ENCODE peak calls at places on chromosome 14, in six cellular contexts. S is RWPE1, U is suprapubic skin, Z is upper lobe of right lung, C is neural progenitor cell, F is A549. H is an unnamed sample.

GRCh38 chr14:61470261-61470953 is 149.0 kb downstream of the PRKCH start:
- DNase-seq in S (peak), U (no peak), Z (no peak), C (peak), F (no peak), H (no peak)

GRCh38 chr14:61573748-61574513 is 121.4 kb upstream of the HIF1A start:
- DNase-seq in S (peak), U (no peak), Z (no peak), C (no peak), F (no peak), H (no peak)

GRCh38 chr14:88228519-88229236 is 94.4 kb downstream of the KCNK10 start:
- DNase-seq in S (peak), U (no peak), Z (no peak), C (no peak), F (no peak), H (no peak)

GRCh38 chr14:101780390-101780789 is 18.9 kb downstream of the PPP2R5C start:
- DNase-seq in S (no peak), U (no peak), Z (peak), C (no peak), F (no peak), H (no peak)

GRCh38 chr14:61267336-61267735 is 13.8 kb downstream of the TMEM30B start:
- DNase-seq in S (no peak), U (no peak), Z (no peak), C (no peak), F (no peak), H (no peak)

GRCh38 chr14:46580941-46581671 is 70.5 kb downstream of the RPL10L start:
- DNase-seq in S (no peak), U (no peak), Z (no peak), C (peak), F (no peak), H (no peak)

GRCh38 chr14:92655372-92655771 is 93.1 kb downstream of the LGMN start:
- DNase-seq in S (no peak), U (no peak), Z (no peak), C (no peak), F (no peak), H (no peak)

GRCh38 chr14:91892918-91893527 is 25.7 kb upstream of the TC2N start:
- DNase-seq in S (peak), U (no peak), Z (no peak), C (peak), F (peak), H (no peak)

GRCh38 chr14:61380984-61381383 is 59.6 kb downstream of the PRKCH start:
- DNase-seq in S (peak), U (no peak), Z (no peak), C (no peak), F (no peak), H (no peak)

GRCh38 chr14:52801014-52801708 is 9.8 kb upstream of the GNPNAT1 start:
- DNase-seq in S (no peak), U (no peak), Z (no peak), C (no peak), F (no peak), H (no peak)

GRCh38 chr14:100874051-100874410 is 29.5 kb downstream of the RTL1 start:
- DNase-seq in S (no peak), U (peak), Z (no peak), C (no peak), F (no peak), H (no peak)

GRCh38 chr14:78403278-78403815 is 233.2 kb downstream of the NRXN3 start:
- DNase-seq in S (no peak), U (no peak), Z (no peak), C (peak), F (no peak), H (no peak)

GRCh38 chr14:80269338-80269935 is 58.1 kb upstream of the DIO2 start:
- DNase-seq in S (no peak), U (no peak), Z (no peak), C (no peak), F (no peak), H (no peak)

GRCh38 chr14:29637406-29637805 is 290.2 kb downstream of the PRKD1 start:
- DNase-seq in S (no peak), U (no peak), Z (no peak), C (no peak), F (no peak), H (no peak)

GRCh38 chr14:52922656-52923055 is 28.2 kb downstream of the FERMT2 start:
- DNase-seq in S (no peak), U (no peak), Z (no peak), C (no peak), F (no peak), H (no peak)

GRCh38 chr14:42869681-42870080 is 1263.0 kb downstream of the LRFN5 start:
- DNase-seq in S (no peak), U (no peak), Z (no peak), C (no peak), F (no peak), H (no peak)

GRCh38 chr14:103107941-103108748 is 13.6 kb downstream of the EXOC3L4 start:
- DNase-seq in S (no peak), U (no peak), Z (no peak), C (no peak), F (no peak), H (no peak)

GRCh38 chr14:93085916-93086315 is 29.8 kb downstream of the ITPK1 start:
- DNase-seq in S (peak), U (no peak), Z (no peak), C (peak), F (no peak), H (no peak)

GRCh38 chr14:29310757-29311156 is 544.2 kb downstream of the FOXG1 start:
- DNase-seq in S (peak), U (no peak), Z (no peak), C (no peak), F (no peak), H (no peak)

GRCh38 chr14:96091941-96092411 is 52.8 kb downstream of the C14orf132 start:
- DNase-seq in S (no peak), U (peak), Z (no peak), C (no peak), F (no peak), H (no peak)

GRCh38 chr14:61388976-61389576 is 67.7 kb downstream of the PRKCH start:
- DNase-seq in S (no peak), U (no peak), Z (no peak), C (no peak), F (no peak), H (no peak)

GRCh38 chr14:99177876-99178630 is 93.9 kb downstream of the BCL11B start:
- DNase-seq in S (no peak), U (peak), Z (no peak), C (no peak), F (no peak), H (peak)

GRCh38 chr14:81023095-81023710 is 67.8 kb downstream of the TSHR start:
- DNase-seq in S (no peak), U (no peak), Z (no peak), C (no peak), F (no peak), H (no peak)

GRCh38 chr14:52313493-52313881 is 625 bp upstream of the PTGER2 start:
- DNase-seq in S (no peak), U (no peak), Z (no peak), C (no peak), F (no peak), H (no peak)

GRCh38 chr14:61225304-61225703 is 55.8 kb downstream of the TMEM30B start:
- DNase-seq in S (no peak), U (no peak), Z (peak), C (no peak), F (no peak), H (no peak)

GRCh38 chr14:85468815-85469214 is 61.1 kb upstream of the FLRT2 start:
- DNase-seq in S (peak), U (no peak), Z (no peak), C (no peak), F (no peak), H (no peak)

GRCh38 chr14:55094630-55095157 is 34.4 kb upstream of the LGALS3 start:
- DNase-seq in S (no peak), U (peak), Z (no peak), C (no peak), F (no peak), H (no peak)

GRCh38 chr14:30680036-30680435 is 57.9 kb downstream of the SCFD1 start:
- DNase-seq in S (no peak), U (no peak), Z (no peak), C (no peak), F (no peak), H (no peak)

GRCh38 chr14:37443461-37443860 is 151.6 kb downstream of the FOXA1 start:
- DNase-seq in S (no peak), U (no peak), Z (no peak), C (no peak), F (no peak), H (no peak)

GRCh38 chr14:68877993-68878575 is 85.2 kb upstream of the ZFP36L1 start:
- DNase-seq in S (no peak), U (no peak), Z (no peak), C (no peak), F (no peak), H (no peak)

GRCh38 chr14:92340938-92341337 is 18.0 kb downstream of the SLC24A4 start:
- DNase-seq in S (no peak), U (no peak), Z (no peak), C (no peak), F (no peak), H (no peak)

GRCh38 chr14:32469388-32470160 is 140.5 kb downstream of the AKAP6 start:
- DNase-seq in S (peak), U (no peak), Z (no peak), C (peak), F (peak), H (no peak)

GRCh38 chr14:53957739-53958138 is 1.1 kb upstream of the BMP4 start:
- DNase-seq in S (no peak), U (no peak), Z (no peak), C (peak), F (no peak), H (no peak)

GRCh38 chr14:60166144-60166543 is 946 bp upstream of the DHRS7 start:
- DNase-seq in S (no peak), U (no peak), Z (no peak), C (no peak), F (no peak), H (no peak)
- H3K27ac ChIP-seq in S (no peak), U (peak), Z (peak), C (no peak), F (no peak), H (peak)

DNA sequence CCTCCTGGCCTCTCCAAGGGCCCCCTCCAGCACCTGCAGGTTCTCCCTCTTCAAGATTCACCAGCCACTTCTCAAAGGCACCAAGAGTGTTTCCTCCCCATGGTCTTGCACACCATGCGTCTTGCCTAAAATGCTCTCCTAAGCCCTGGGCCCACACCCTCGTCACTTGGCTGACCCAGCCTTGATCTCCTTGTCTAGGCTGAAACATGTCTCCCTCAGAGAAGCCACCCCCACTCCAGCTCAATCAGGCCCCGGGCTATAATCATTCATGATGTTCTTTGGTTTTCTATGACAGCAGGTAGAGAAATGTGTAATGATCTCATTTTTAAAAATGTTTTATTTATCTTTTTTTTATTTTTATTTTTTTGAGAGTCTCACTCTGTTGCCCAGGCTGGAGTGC is 88.1 kb downstream of the EFCAB11 start:
- DNase-seq in S (peak), U (no peak), Z (no peak), C (no peak), F (no peak), H (no peak)
- TF ChIP-seq CTCF in S (no peak), U (no peak), Z (no peak), C (no peak), F (no peak), H (no peak)

GRCh38 chr14:77296155-77296554 is 24.5 kb downstream of the POMT2 start:
- DNase-seq in S (no peak), U (no peak), Z (no peak), C (no peak), F (no peak), H (no peak)

GRCh38 chr14:77296906-77297305 is 23.8 kb downstream of the POMT2 start:
- DNase-seq in S (no peak), U (no peak), Z (no peak), C (no peak), F (no peak), H (no peak)

GRCh38 chr14:77302926-77303325 is 17.8 kb downstream of the POMT2 start:
- DNase-seq in S (peak), U (no peak), Z (no peak), C (no peak), F (peak), H (no peak)

GRCh38 chr14:77301103-77301502 is 19.6 kb downstream of the POMT2 start:
- DNase-seq in S (peak), U (peak), Z (no peak), C (peak), F (peak), H (no peak)

GRCh38 chr14:77299776-77300175 is 20.9 kb downstream of the POMT2 start:
- DNase-seq in S (no peak), U (no peak), Z (no peak), C (no peak), F (no peak), H (no peak)
- H3K27ac ChIP-seq in S (no peak), U (no peak), Z (no peak), C (no peak), F (no peak), H (no peak)

DNA sequence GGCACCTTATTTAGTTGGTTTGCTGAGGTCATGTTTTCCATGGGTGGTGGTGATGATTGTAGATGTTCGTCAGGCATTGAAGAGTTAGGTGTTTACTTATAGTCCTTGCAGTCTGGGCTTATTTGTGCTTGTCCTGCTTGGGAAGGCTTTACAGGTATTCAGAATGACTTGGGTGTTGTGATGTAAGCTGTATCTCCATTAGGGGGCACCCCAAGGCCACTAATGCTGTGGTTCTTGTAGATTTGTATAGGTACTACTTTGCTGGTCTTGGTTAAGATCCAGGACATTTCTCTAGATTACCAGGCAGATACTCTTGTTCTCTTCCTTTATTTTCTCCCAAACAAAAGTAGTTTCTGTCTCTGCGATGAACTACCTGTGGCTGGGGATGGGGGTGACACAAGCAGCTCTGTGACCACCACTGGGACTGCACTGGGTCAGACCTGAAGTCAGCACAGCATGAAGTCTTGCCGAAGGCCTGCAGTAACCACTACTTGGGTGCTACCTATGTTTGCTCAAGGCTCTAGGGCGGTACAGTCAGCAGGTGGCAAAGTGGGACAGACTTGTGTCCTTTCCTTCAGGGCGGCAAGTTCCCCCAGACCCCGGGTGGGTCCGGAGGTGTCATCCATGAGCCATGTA is 35.8 kb upstream of the FBXO33 start:
- DNase-seq in S (no peak), U (no peak), Z (no peak), C (peak), F (no peak), H (no peak)
- TF ChIP-seq CTCF in S (no peak), U (no peak), Z (peak), C (peak), F (peak), H (no peak)

GRCh38 chr14:24117179-24117578 is 2.4 kb upstream of the NRL start:
- DNase-seq in S (no peak), U (no peak), Z (no peak), C (no peak), F (no peak), H (no peak)

GRCh38 chr14:24113801-24114535 is 609 bp upstream of the DCAF11 start:
- DNase-seq in S (peak), U (peak), Z (peak), C (peak), F (peak), H (peak)

GRCh38 chr14:24115451-24116110 is 832 bp upstream of the NRL start:
- DNase-seq in S (no peak), U (no peak), Z (no peak), C (no peak), F (no peak), H (no peak)

GRCh38 chr14:24114536-24115450 is at the start of the genes DCAF11 and NRL:
- DNase-seq in S (peak), U (peak), Z (peak), C (peak), F (peak), H (peak)

DNA sequence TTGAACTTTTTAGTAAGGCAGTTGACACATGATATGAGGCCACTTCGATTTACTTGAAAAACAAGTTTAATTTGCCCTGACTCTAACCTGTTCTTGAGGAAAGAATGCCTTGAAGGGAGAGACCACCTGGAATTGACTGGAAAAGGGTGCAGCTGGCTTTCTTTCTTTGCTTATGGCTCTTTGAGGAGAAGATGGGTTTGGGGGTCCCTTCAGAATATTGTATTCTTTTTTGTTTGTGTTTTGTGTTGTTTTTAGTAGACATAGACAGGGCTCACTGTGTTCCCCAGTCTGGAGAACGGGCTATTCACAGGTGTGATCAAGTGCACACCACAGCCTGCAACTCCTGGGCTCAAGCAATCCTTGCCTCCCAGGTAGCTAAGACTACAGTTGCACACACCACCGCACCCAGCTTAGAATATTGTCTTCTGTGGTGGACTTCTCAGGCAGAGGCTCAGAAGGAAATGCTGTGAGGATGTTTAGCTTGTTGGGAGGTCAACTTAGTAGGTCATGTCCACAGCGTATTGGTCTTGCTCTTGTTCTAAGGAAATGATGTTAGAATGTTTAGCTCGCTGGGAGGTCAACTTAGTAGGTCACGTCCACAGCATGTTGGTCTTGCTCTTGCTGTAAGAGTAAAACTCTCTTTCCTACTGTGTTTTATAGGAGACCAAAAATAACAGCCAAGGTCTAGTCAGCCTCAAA is 1.5 kb upstream of the NRL start:
- DNase-seq in S (no peak), U (no peak), Z (no peak), C (no peak), F (no peak), H (no peak)
- H3K27ac ChIP-seq in S (no peak), U (no peak), Z (no peak), C (no peak), F (no peak), H (no peak)

DNA sequence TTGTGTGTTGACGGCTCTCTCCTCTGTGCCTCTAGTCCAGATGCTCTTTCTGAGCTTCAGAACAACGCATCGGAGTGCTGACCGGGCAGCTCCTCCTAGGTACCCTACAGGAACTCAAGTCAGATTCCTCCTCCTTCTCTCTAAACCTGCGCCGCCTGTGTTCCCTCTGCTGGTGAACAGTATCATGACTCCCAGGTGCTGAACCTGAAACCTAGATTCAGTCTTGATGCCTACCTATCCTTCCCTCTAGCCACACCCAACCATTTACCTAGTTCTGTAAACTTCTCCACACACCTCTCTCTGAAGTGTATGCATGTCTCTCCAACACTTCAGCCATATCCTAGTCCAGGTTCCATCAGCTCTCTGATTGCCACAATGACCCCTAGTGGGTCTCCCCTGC is 112.7 kb downstream of the EFCAB11 start:
- DNase-seq in S (no peak), U (no peak), Z (no peak), C (no peak), F (no peak), H (no peak)
- TF ChIP-seq CTCF in S (no peak), U (no peak), Z (no peak), C (peak), F (no peak), H (no peak)

GRCh38 chr14:50734950-50735697 is 67.0 kb upstream of the SAV1 start:
- DNase-seq in S (no peak), U (no peak), Z (no peak), C (no peak), F (no peak), H (no peak)

GRCh38 chr14:50741571-50741970 is 73.5 kb upstream of the SAV1 start:
- DNase-seq in S (peak), U (no peak), Z (no peak), C (no peak), F (peak), H (no peak)

GRCh38 chr14:50736932-50737419 is 68.9 kb upstream of the SAV1 start:
- DNase-seq in S (no peak), U (no peak), Z (no peak), C (no peak), F (no peak), H (no peak)

GRCh38 chr14:50740858-50741257 is 72.8 kb upstream of the SAV1 start:
- DNase-seq in S (no peak), U (no peak), Z (no peak), C (no peak), F (no peak), H (no peak)

DNA sequence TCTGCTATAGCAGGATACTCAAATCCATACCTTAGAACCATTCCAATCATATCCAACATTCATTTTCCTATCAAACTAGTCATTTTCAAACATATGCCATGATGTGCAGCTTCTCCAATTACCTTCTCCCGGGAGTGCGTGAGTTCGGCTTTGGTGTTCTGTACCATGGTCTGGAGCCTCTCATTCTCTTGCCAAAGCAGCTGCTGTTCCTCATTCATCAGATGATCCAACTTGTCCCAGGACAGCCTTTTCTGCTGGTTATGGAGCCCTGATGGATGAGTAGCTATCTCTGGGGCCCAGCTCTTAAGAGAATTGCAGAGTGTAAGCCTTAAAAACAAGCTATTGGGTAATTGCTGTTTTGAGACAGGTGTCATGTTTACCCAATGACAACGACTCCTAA is 71.1 kb upstream of the SAV1 start:
- DNase-seq in S (no peak), U (no peak), Z (no peak), C (no peak), F (no peak), H (no peak)
- H3K27ac ChIP-seq in S (no peak), U (no peak), Z (no peak), C (no peak), F (no peak), H (no peak)

GRCh38 chr14:105439179-105439578 is 19.6 kb downstream of the MTA1 start:
- DNase-seq in S (no peak), U (no peak), Z (no peak), C (no peak), F (no peak), H (no peak)
- TF ChIP-seq CTCF in S (no peak), U (no peak), Z (no peak), C (no peak), F (no peak), H (no peak)

H was measured in coronary artery.